ENCODE peak calls at places on chromosomes 12 and 14, in six cellular contexts. N, B, K, M, V and X are unnamed samples.
A peak's percentile ranks its signal among the peaks of the same experiment; 100 is the strongest.

GRCh38 chr14:89178802-89179201 is 238.2 kb downstream of the FOXN3 start:
- DNase-seq in V (no peak), N (no peak), K (peak; percentile 15), B (no peak), M (no peak), X (peak; percentile 7)

GRCh38 chr12:53224268-53224896 is 7.6 kb downstream of the RARG start:
- DNase-seq in K (peak; percentile 59), N (peak; percentile 28), B (peak; percentile 76), V (peak; percentile 39), M (no peak), X (peak; percentile 61)

GRCh38 chr12:60263146-60263545 is 667.3 kb downstream of the SLC16A7 start:
- DNase-seq in N (no peak), M (no peak), B (no peak), V (no peak), K (peak; percentile 11), X (peak; percentile 78)

GRCh38 chr14:30610719-30611388 is 11.3 kb upstream of the SCFD1 start:
- DNase-seq in M (no peak), B (no peak), K (peak; percentile 46), V (peak; percentile 89), N (peak; percentile 35), X (peak; percentile 91)

GRCh38 chr12:4445156-4446020 is at the start of gene FGF6:
- DNase-seq in N (no peak), V (no peak), K (no peak), M (no peak), B (no peak), X (no peak)

GRCh38 chr14:93510030-93510429 is 79.3 kb downstream of the UNC79 start:
- DNase-seq in M (no peak), K (no peak), V (no peak), N (no peak), B (no peak), X (no peak)

GRCh38 chr14:70067810-70068209 is 120.9 kb downstream of the SLC8A3 start:
- DNase-seq in N (peak; percentile 74), M (no peak), B (no peak), V (no peak), K (no peak), X (no peak)

GRCh38 chr14:63899953-63900352 is 47.1 kb downstream of the SYNE2 start:
- DNase-seq in B (no peak), K (no peak), V (no peak), N (no peak), M (no peak), X (no peak)

GRCh38 chr12:67618303-67618702 is 30.2 kb upstream of the DYRK2 start:
- DNase-seq in K (no peak), B (no peak), V (no peak), M (no peak), N (no peak), X (no peak)

GRCh38 chr12:107169200-107169599 is 75.9 kb upstream of the CRY1 start:
- DNase-seq in B (no peak), M (no peak), K (no peak), N (no peak), V (no peak), X (no peak)

GRCh38 chr14:93114068-93114710 is 1.5 kb downstream of the ITPK1 start:
- DNase-seq in B (no peak), V (peak; percentile 50), K (peak; percentile 32), M (no peak), N (no peak), X (peak; percentile 15)

GRCh38 chr14:92513204-92513965 is at the start of gene RIN3:
- DNase-seq in N (no peak), B (peak; percentile 43), K (peak; percentile 84), M (no peak), V (no peak), X (peak; percentile 16)

GRCh38 chr12:28645436-28645835 is 455.2 kb downstream of the CCDC91 start:
- DNase-seq in M (no peak), K (no peak), V (no peak), B (no peak), N (no peak), X (no peak)

GRCh38 chr14:89365071-89365801 is 51.8 kb downstream of the FOXN3 start:
- DNase-seq in K (no peak), V (no peak), M (peak; percentile 59), N (no peak), B (no peak), X (no peak)

GRCh38 chr12:48815281-48816110 is 2.8 kb upstream of the CACNB3 start:
- DNase-seq in N (peak; percentile 80), K (peak; percentile 88), V (peak; percentile 72), M (no peak), B (peak; percentile 77), X (peak; percentile 81)

GRCh38 chr12:76259071-76259470 is 89.1 kb downstream of the BBS10 start:
- DNase-seq in N (no peak), V (no peak), B (no peak), M (no peak), K (peak; percentile 64), X (no peak)

GRCh38 chr14:87992349-87992719 is 648 bp downstream of the GALC start:
- DNase-seq in K (peak; percentile 66), V (no peak), B (no peak), M (no peak), N (no peak), X (no peak)

GRCh38 chr14:103521438-103521961 is 1.1 kb downstream of the CKB start:
- DNase-seq in B (no peak), M (no peak), K (peak; percentile 40), V (no peak), N (no peak), X (peak; percentile 32)

GRCh38 chr14:22898302-22898894 is 15.4 kb downstream of the REM2 start:
- DNase-seq in V (no peak), N (no peak), K (peak; percentile 91), M (no peak), B (no peak), X (peak; percentile 78)

GRCh38 chr14:78182722-78183121 is 12.5 kb downstream of the NRXN3 start:
- DNase-seq in B (no peak), V (no peak), K (no peak), M (no peak), N (no peak), X (no peak)

GRCh38 chr12:78568326-78569020 is 296.1 kb upstream of the SYT1 start:
- DNase-seq in K (peak; percentile 23), M (no peak), N (no peak), B (no peak), V (no peak), X (peak; percentile 71)

GRCh38 chr12:32497864-32498263 is 98.5 kb downstream of the FGD4 start:
- DNase-seq in M (no peak), K (no peak), N (no peak), V (no peak), B (no peak), X (no peak)